ENCODE peak calls at places on chromosomes 2 and 18, in seven cellular contexts. U is pancreas, K is right atrium auricular region, O is lower leg skin, H is astrocyte of the spinal cord, D is fibroblast of pulmonary artery, M is sigmoid colon. E is an unnamed sample.

GRCh38 chr2:99354060-99354459 is 16.9 kb downstream of the EIF5B start:
- DNase-seq in U (no peak), O (no peak), M (no peak), D (peak), K (no peak), H (no peak), E (no peak)

GRCh38 chr2:174815524-174815923 is 51.3 kb upstream of the CHRNA1 start:
- DNase-seq in M (no peak), O (no peak), K (no peak), U (no peak), D (peak), H (no peak), E (no peak)

GRCh38 chr18:62071071-62071470 is 115.8 kb downstream of the PIGN start:
- DNase-seq in U (no peak), K (no peak), O (no peak), D (no peak), H (no peak), M (no peak), E (no peak)

GRCh38 chr18:75538727-75539126 is 111.2 kb upstream of the SMIM21 start:
- DNase-seq in K (no peak), U (no peak), D (peak), O (no peak), M (no peak), H (peak), E (no peak)

GRCh38 chr2:141384676-141385075 is 746.1 kb downstream of the LRP1B start:
- DNase-seq in O (no peak), U (no peak), D (peak), K (no peak), H (peak), M (no peak), E (no peak)

GRCh38 chr2:148974126-148974525 is 64.4 kb upstream of the LYPD6B start:
- DNase-seq in K (no peak), M (no peak), O (no peak), H (no peak), U (no peak), D (no peak), E (no peak)

GRCh38 chr2:76867854-76868253 is 654.3 kb downstream of the LRRTM4 start:
- DNase-seq in K (no peak), O (no peak), U (no peak), H (peak), D (peak), M (no peak), E (no peak)

GRCh38 chr2:156883828-156884615 is 373.5 kb upstream of the GALNT5 start:
- DNase-seq in U (no peak), D (peak), O (no peak), H (peak), K (no peak), M (no peak), E (no peak)

GRCh38 chr2:28663359-28663758 is 88.3 kb upstream of the PPP1CB start:
- DNase-seq in H (peak), K (no peak), D (peak), O (no peak), M (peak), U (no peak), E (no peak)

GRCh38 chr2:215832791-215833190 is 180.6 kb downstream of the MREG start:
- DNase-seq in U (no peak), H (no peak), D (peak), K (no peak), O (peak), M (peak), E (peak)

GRCh38 chr2:137969418-137969765 is 5.1 kb downstream of the HNMT start:
- DNase-seq in M (no peak), D (peak), U (no peak), K (no peak), O (no peak), H (peak), E (peak)

GRCh38 chr18:56221195-56222065 is 417.0 kb downstream of the TXNL1 start:
- DNase-seq in U (peak), M (no peak), K (no peak), O (no peak), D (no peak), H (no peak), E (no peak)

GRCh38 chr2:177332041-177332991 is 60.3 kb upstream of the AGPS start:
- DNase-seq in H (peak), K (peak), M (peak), U (no peak), O (peak), D (peak), E (peak)

GRCh38 chr2:75157435-75157834 is 41.9 kb downstream of the TACR1 start:
- DNase-seq in M (no peak), K (no peak), O (no peak), D (peak), H (no peak), U (no peak), E (no peak)

GRCh38 chr2:75155115-75155514 is 44.2 kb downstream of the TACR1 start:
- DNase-seq in K (no peak), H (no peak), U (no peak), M (no peak), O (no peak), D (no peak), E (no peak)

DNA sequence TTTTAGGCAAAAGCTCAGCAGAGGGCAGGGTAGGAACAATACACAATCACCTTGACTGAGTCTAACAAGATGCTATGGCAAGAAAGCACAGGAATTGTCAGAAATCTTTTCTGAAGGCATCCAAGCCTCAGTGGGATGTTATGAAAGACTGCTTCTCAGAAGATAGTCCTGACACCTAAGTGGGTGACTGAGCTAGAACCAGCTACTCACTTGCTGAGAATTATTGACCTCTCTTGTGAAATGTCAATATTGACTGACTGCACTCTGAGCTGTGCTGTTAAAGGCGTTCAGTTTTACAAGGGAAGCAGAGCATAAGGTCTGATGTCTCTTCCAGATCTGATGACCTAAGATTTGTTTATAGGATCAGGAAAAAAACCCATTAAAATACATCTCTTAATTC is 46.1 kb downstream of the TACR1 start:
- DNase-seq in U (no peak), K (no peak), D (no peak), M (no peak), O (no peak), H (no peak), E (no peak)
- TF ChIP-seq CTCF in U (no peak), K (no peak), D (no peak), M (no peak), O (no peak), H (no peak), E (no peak)

DNA sequence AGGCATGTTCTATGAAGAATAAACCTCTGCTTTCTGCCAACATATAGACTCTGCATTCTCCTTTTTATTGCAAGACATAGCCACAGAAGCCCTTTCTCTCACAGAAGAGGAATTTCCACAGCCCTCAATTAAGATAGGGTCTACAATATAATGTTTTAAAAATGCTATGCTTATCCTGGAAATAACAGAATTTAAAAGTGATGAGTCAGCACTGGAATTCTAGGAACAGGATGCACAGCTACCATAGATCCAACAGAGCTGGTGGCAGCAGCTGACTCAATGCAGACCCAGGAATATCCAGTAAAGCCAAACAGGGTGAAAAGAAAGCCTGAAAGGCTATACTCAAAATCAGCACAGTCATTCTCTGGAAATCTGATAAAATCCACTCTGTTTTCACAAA is 866.9 kb downstream of the TRIB2 start:
- DNase-seq in O (no peak), K (no peak), H (peak), D (no peak), U (no peak), M (no peak), E (no peak)
- TF ChIP-seq CTCF in O (no peak), K (no peak), H (no peak), D (no peak), U (no peak), M (no peak), E (no peak)

GRCh38 chr2:11396690-11396985 is 52.2 kb upstream of the ROCK2 start:
- DNase-seq in K (no peak), O (no peak), M (no peak), D (no peak), H (no peak), U (no peak), E (no peak)
- TF ChIP-seq CTCF in K (no peak), O (no peak), M (no peak), D (no peak), H (no peak), U (no peak), E (no peak)

DNA sequence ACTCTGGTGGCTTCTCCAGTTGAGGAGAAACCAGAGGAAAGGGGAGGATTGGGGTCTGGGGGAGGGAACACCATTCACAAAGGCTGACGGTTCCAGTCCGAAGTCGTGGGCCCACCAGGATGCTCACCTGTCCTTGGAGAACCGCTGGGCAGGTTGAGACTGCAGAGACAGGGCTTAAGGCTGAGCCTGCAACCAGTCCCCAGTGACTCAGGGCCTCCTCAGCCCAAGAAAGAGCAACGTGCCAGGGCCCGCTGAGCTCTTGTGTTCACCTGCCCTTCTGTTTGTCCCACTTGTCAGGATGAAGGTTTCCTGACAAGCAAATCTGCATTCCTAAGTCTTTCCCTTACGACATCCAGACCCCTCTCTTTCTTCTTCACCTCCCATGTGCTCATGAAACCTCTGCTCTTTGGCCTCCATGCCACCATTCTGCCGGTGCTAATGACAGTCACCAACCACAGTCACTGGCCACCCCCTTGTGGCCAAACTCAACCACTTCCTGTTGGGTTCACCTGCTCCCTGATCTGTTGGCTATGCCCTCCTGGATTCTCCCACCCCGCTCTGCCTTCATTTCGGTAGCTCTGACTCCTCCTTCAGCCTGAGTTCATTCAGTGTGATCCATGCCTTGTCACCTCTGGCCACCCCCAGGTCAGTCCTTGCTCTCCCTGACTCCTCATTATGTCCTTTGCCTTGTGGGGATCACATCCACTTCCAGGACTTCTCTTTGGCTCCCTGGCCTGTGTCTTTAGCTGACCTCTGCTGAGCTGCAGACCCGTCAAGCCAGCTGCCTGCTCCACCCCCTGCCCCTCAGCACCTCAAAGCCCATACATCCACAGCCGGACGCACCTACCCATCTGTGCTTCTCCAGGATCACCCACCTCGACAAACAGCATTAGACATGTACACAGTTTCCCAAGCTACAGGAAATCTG is 17.6 kb downstream of the EMX1 start:
- DNase-seq in O (no peak), D (no peak), K (no peak), U (peak), M (no peak), H (no peak), E (no peak)
- TF ChIP-seq CTCF in O (no peak), D (peak), K (no peak), U (peak), M (no peak), H (peak), E (peak)

DNA sequence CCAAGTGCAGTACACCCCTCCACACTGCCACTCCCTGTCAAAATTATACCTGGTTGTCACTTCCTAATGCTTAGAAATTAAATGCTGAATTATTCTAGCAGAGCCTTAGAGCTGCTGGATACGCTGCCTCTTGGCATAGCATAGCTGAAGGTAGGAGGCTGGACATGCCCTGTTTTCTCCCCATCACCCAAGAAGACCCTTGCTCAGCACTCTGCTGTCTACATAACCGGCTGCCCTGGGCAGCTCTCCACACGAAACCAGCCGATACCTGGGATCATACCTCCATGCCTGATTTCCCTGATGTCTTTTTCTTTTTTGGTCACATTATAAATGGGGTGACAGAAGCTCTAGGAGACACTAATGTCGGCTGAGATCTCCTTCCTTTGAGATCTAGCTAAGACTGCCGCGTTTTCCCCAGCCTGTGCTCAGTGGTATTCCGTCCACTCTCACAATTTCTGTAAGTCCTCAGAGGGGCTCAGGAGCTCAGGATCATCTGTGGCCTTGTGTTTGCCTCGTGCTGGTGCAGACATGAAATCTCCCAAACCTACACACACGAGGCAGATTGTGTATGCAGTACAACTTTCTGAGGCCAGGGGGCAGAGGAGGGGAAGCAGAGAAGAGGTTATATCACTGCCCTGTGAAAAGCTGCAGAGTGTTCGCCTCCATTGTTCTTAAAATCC is 13.5 kb upstream of the ZAP70 start:
- DNase-seq in D (peak), K (no peak), M (no peak), O (peak), H (peak), U (no peak), E (peak)
- TF ChIP-seq CTCF in D (peak), K (peak), M (peak), O (no peak), H (peak), U (peak), E (peak)

GRCh38 chr2:11320698-11321492 is 23.5 kb downstream of the ROCK2 start:
- DNase-seq in D (no peak), U (peak), O (no peak), H (no peak), M (no peak), K (no peak), E (no peak)
- TF ChIP-seq CTCF in D (no peak), U (no peak), O (no peak), H (peak), M (no peak), K (no peak), E (no peak)

GRCh38 chr2:176110975-176111663 is 4.0 kb downstream of the HOXD11 start:
- DNase-seq in H (peak), D (peak), M (no peak), K (no peak), O (no peak), U (no peak), E (peak)
- TF ChIP-seq CTCF in H (peak), D (peak), M (peak), K (peak), O (no peak), U (no peak), E (peak)

GRCh38 chr2:196404276-196404675 is 232.9 kb upstream of the STK17B start:
- DNase-seq in M (no peak), K (no peak), U (no peak), D (no peak), H (no peak), O (no peak), E (no peak)
- TF ChIP-seq CTCF in M (no peak), K (no peak), U (no peak), D (no peak), H (no peak), O (no peak), E (no peak)

DNA sequence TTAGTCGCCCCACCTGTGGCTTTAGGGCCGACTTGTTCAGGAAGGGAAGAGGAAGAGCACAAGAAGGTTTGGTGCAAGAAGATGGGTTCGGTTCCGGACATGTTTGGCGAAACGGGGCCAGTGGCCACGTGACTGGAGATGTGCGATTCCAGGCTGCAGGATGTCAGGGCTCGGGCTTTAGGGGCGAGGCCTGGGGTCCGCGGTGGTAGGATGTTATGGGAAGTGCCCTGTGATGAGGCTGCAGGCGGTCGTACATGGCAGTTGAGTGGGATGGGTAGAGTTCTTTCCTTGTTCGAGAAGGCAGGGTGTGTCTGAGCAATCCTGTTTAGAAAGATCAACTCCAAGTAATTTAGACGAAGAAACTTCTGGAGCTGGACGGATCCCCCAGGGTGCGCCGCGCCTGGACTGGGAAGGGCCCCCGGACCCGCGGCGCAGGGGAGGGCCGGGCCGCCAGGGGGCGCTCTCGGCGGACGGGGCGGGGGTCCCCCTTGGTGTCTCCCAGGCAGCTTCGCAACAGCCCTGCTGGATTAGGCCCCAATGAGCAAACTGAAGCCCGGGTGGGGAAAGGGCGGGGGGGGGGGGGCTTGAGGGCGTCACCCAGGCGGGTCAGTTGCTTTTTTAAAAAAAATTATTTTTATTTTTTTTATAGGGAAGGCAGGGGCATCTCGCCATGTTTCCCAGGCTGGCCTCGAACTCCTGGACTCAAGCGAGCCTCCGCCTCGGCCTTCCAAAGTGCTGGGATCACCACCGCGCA is 17.2 kb upstream of the SDC1 start:
- DNase-seq in K (no peak), O (no peak), D (no peak), M (peak), U (no peak), H (no peak), E (no peak)
- TF ChIP-seq CTCF in K (peak), O (no peak), D (no peak), M (no peak), U (no peak), H (peak), E (peak)